ENCODE peak calls at places on chromosome 10, in five cellular contexts. U, Y, E, S and B are unnamed samples.

GRCh38 chr10:35424680-35425285 is 88.5 kb downstream of the CCNY start:
- DNase-seq in E (no peak), Y (no peak), S (no peak), U (no peak), B (no peak)

GRCh38 chr10:78894841-78895195 is 173.9 kb upstream of the ZMIZ1 start:
- DNase-seq in E (no peak), Y (no peak), U (no peak), S (no peak), B (no peak)

GRCh38 chr10:69955897-69956832 is 96.5 kb upstream of the MACROH2A2 start:
- DNase-seq in S (no peak), Y (peak), U (no peak), E (no peak), B (no peak)

GRCh38 chr10:76195990-76196389 is 764.6 kb downstream of the LRMDA start:
- DNase-seq in U (no peak), E (no peak), Y (peak), S (no peak), B (no peak)

GRCh38 chr10:117540640-117541404 is 1.7 kb upstream of the EMX2 start:
- DNase-seq in Y (no peak), U (no peak), E (no peak), S (no peak), B (no peak)

GRCh38 chr10:79066460-79067240 is 2.1 kb upstream of the ZMIZ1 start:
- DNase-seq in Y (peak), E (peak), U (no peak), S (peak), B (peak)

GRCh38 chr10:52216852-52217251 is 97.2 kb upstream of the DKK1 start:
- DNase-seq in E (no peak), S (peak), U (no peak), Y (peak), B (no peak)

GRCh38 chr10:124290095-124290795 is 128.5 kb downstream of the OAT start:
- DNase-seq in U (peak), Y (peak), E (no peak), S (no peak), B (peak)

GRCh38 chr10:63464402-63465292 is 1.1 kb downstream of the JMJD1C start:
- DNase-seq in U (no peak), Y (peak), S (no peak), E (no peak), B (no peak)

GRCh38 chr10:85648279-85648754 is 718.3 kb downstream of the GRID1 start:
- DNase-seq in E (no peak), Y (peak), U (no peak), S (no peak), B (no peak)

GRCh38 chr10:105197960-105198359 is 556.9 kb downstream of the SORCS3 start:
- DNase-seq in S (no peak), E (no peak), Y (no peak), U (no peak), B (no peak)

GRCh38 chr10:43045246-43045621 is 31.6 kb upstream of the RET start:
- DNase-seq in S (no peak), U (peak), E (no peak), Y (no peak), B (no peak)

GRCh38 chr10:60194421-60194820 is 195.3 kb downstream of the ANK3 start:
- DNase-seq in E (no peak), Y (no peak), U (no peak), S (no peak), B (no peak)

GRCh38 chr10:12957081-12957480 is 44.4 kb downstream of the CCDC3 start:
- DNase-seq in Y (no peak), U (no peak), E (no peak), S (no peak), B (no peak)

GRCh38 chr10:127600479-127600878 is 51.4 kb downstream of the NPS start:
- DNase-seq in S (peak), Y (peak), U (no peak), E (no peak), B (no peak)

GRCh38 chr10:24814568-24815313 is 91.1 kb upstream of the ARHGAP21 start:
- DNase-seq in S (no peak), U (no peak), Y (peak), E (no peak), B (no peak)

GRCh38 chr10:91909178-91909677 is at the start of gene FGFBP3:
- DNase-seq in Y (peak), E (no peak), S (peak), U (no peak), B (peak)

GRCh38 chr10:50552771-50553535 is 70.8 kb downstream of the SGMS1 start:
- DNase-seq in Y (peak), U (no peak), S (no peak), E (no peak), B (peak)

GRCh38 chr10:117552156-117552620 is 9.6 kb downstream of the EMX2 start:
- DNase-seq in S (no peak), U (no peak), E (no peak), Y (no peak), B (no peak)

GRCh38 chr10:63843107-63843506 is 321.9 kb downstream of the REEP3 start:
- DNase-seq in S (no peak), Y (no peak), E (no peak), U (no peak), B (no peak)

GRCh38 chr10:79090134-79090803 is 21.5 kb downstream of the ZMIZ1 start:
- DNase-seq in E (no peak), Y (no peak), U (no peak), S (peak), B (no peak)

GRCh38 chr10:130409346-130409745 is 273.2 kb downstream of the GLRX3 start:
- DNase-seq in E (no peak), S (no peak), Y (no peak), U (no peak), B (no peak)

GRCh38 chr10:12906051-12906541 is 95.4 kb downstream of the CCDC3 start:
- DNase-seq in E (no peak), S (no peak), U (no peak), Y (no peak), B (no peak)

GRCh38 chr10:124266468-124267230 is 152.1 kb downstream of the OAT start:
- DNase-seq in S (no peak), E (no peak), Y (peak), U (no peak), B (no peak)

GRCh38 chr10:122498521-122498920 is 37.2 kb downstream of the HTRA1 start:
- DNase-seq in S (no peak), U (no peak), Y (no peak), E (peak), B (no peak)

GRCh38 chr10:30413996-30414576 is 19.9 kb upstream of the MAP3K8 start:
- DNase-seq in E (no peak), S (peak), Y (peak), U (no peak), B (peak)

GRCh38 chr10:102476466-102477141 is 25.3 kb upstream of the C10orf95 start:
- DNase-seq in E (peak), U (no peak), S (no peak), Y (no peak), B (peak)

GRCh38 chr10:132608511-132609195 is 71.1 kb downstream of the INPP5A start:
- DNase-seq in E (peak), S (no peak), U (peak), Y (no peak), B (no peak)
- TF ChIP-seq CTCF in E (no peak), S (no peak), U (no peak), Y (no peak), B (no peak)

GRCh38 chr10:27099916-27100799 is at the start of gene ANKRD26:
- DNase-seq in E (peak), U (peak), S (peak), Y (peak), B (peak)
- TF ChIP-seq CTCF in E (no peak), U (no peak), S (peak), Y (no peak), B (no peak)

GRCh38 chr10:21533577-21534475 is at the start of gene MLLT10:
- DNase-seq in E (peak), U (peak), Y (peak), S (peak), B (peak)
- TF ChIP-seq CTCF in E (no peak), U (no peak), Y (no peak), S (peak), B (peak)

GRCh38 chr10:18594574-18595156 is 56.7 kb downstream of the NSUN6 start:
- DNase-seq in U (no peak), Y (peak), E (no peak), S (no peak), B (peak)
- TF ChIP-seq CTCF in U (no peak), Y (no peak), E (no peak), S (peak), B (no peak)

DNA sequence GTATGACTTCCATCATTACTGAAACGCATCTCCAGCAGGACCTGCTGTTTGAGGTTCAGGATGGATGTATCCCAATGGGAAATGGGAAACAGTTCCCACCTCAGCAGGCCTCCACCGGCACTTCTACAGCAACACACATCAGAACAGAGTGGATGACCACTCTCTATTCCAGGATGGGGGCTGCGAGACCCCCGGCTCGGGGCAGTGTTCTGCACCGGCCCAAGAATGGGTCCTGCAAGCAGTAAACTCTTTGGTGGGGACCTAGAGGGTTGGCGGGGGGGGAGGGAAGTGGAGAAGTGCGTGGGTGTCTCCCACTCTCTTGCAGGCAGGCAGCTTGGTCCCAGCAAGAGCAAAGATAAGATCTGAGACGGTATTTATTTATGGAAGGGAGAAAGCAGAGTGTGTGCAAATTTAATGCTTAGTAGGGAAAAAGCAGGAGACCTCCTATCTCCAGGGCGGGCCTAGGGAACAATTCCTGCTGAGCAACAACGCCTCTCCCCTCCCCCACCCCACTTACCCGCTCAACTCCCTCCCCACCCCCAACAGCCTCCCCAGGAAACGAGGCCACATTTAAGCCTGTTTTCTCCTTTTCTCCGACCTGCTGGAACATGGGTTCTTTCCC is 4.0 kb downstream of the SFMBT2 start:
- DNase-seq in U (no peak), S (peak), Y (no peak), E (no peak), B (no peak)
- TF ChIP-seq CTCF in U (no peak), S (no peak), Y (no peak), E (no peak), B (no peak)

DNA sequence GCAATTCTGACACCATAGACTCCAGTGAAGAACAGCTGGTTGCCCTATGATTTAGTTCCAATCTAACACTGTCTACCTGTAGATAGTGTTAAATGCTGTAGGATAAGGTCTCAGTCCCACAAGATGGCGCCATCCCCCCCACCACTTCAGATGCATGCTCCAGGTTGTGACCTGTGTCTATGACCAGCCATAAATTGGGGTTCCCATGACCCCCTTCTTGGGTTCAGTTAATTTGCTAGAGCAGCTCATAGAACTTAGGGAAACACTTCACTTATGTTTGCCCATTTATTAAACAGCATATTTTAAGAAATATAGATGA is 13.1 kb downstream of the CCSER2 start:
- DNase-seq in Y (no peak), U (no peak), S (no peak), E (no peak), B (peak)
- TF ChIP-seq CTCF in Y (no peak), U (no peak), S (peak), E (no peak), B (no peak)